ENCODE peak calls at places on chromosomes 13 and 19, in four cellular contexts. K is cardiac muscle cell; M is PC-3; A is CD8-positive, alpha-beta T cell. R is an unnamed sample.
A peak's percentile ranks its signal among the peaks of the same experiment; 100 is the strongest.

GRCh38 chr13:113777311-113778260 is 18.6 kb downstream of the TMEM255B start:
- DNase-seq in K (peak; percentile 81), M (no peak), A (no peak), R (peak; percentile 22)

GRCh38 chr13:66205807-66206206 is 1024.3 kb downstream of the PCDH9 start:
- DNase-seq in M (no peak), A (no peak), K (no peak), R (no peak)

GRCh38 chr13:66689037-66689619 is 541.0 kb downstream of the PCDH9 start:
- DNase-seq in M (no peak), K (peak; percentile 27), A (no peak), R (no peak)

GRCh38 chr19:41554902-41555301 is 21.1 kb upstream of the CEACAM21 start:
- DNase-seq in M (no peak), K (no peak), A (no peak), R (no peak)

GRCh38 chr13:91668844-91669495 is 270.5 kb downstream of the GPC5 start:
- DNase-seq in M (no peak), A (no peak), K (no peak), R (no peak)

GRCh38 chr13:113804017-113804702 is 45.1 kb downstream of the TMEM255B start:
- DNase-seq in K (no peak), A (no peak), M (peak; percentile 4), R (no peak)

GRCh38 chr13:53074119-53074518 is 45.5 kb downstream of the OLFM4 start:
- DNase-seq in K (no peak), M (no peak), A (no peak), R (no peak)

GRCh38 chr13:39552233-39552632 is 50.8 kb downstream of the LHFPL6 start:
- DNase-seq in K (no peak), A (no peak), M (no peak), R (no peak)

GRCh38 chr19:4618019-4618418 is 21.3 kb upstream of the TNFAIP8L1 start:
- DNase-seq in A (no peak), M (no peak), K (no peak), R (no peak)

GRCh38 chr19:40423938-40424337 is 1.9 kb downstream of the SERTAD1 start:
- DNase-seq in M (no peak), K (no peak), A (no peak), R (no peak)

GRCh38 chr13:35912841-35913240 is 218.3 kb downstream of the DCLK1 start:
- DNase-seq in K (no peak), A (no peak), M (no peak), R (no peak)

GRCh38 chr19:40229484-40229883 is 3.0 kb upstream of the CCNP start:
- DNase-seq in K (no peak), A (no peak), M (peak; percentile 41), R (no peak)

GRCh38 chr19:39941615-39942507 is 7.4 kb upstream of the FCGBP start:
- DNase-seq in K (no peak), M (peak; percentile 16), A (peak; percentile 66), R (no peak)

GRCh38 chr19:5536337-5536894 is 31.3 kb downstream of the TINCR start:
- DNase-seq in A (no peak), M (peak; percentile 48), K (peak; percentile 97), R (no peak)

GRCh38 chr19:5530701-5531100 is 37.1 kb downstream of the TINCR start:
- DNase-seq in M (no peak), A (no peak), K (no peak), R (no peak)

GRCh38 chr19:4186087-4186993 is 3.9 kb downstream of the ANKRD24 start:
- DNase-seq in K (peak; percentile 84), M (peak; percentile 78), A (peak; percentile 84), R (no peak)

GRCh38 chr19:55297267-55297666 is 13.5 kb downstream of the BRSK1 start:
- DNase-seq in K (no peak), M (no peak), A (no peak), R (no peak)

GRCh38 chr13:59458908-59459579 is 704.7 kb downstream of the DIAPH3 start:
- DNase-seq in M (peak; percentile 76), A (no peak), K (no peak), R (no peak)

GRCh38 chr13:90797335-90797734 is 550.2 kb upstream of the MIR17HG start:
- DNase-seq in A (no peak), K (no peak), M (peak; percentile 23), R (no peak)

GRCh38 chr13:37870489-37870845 is 895 bp upstream of the TRPC4 start:
- DNase-seq in K (no peak), M (no peak), A (no peak), R (no peak)

GRCh38 chr19:53160350-53160749 is 1.5 kb upstream of the ZNF347 start:
- DNase-seq in A (no peak), K (no peak), M (no peak), R (no peak)
- H3K9me3 ChIP-seq in A (peaks cover 16% of the 10 kb centered on the region), K (peaks cover under 1% of the 10 kb centered on the region), M (peaks cover 37% of the 10 kb centered on the region), R (peaks cover 4% of the 10 kb centered on the region)

GRCh38 chr13:99969934-99970760 is 1.4 kb downstream of the ZIC5 start:
- DNase-seq in K (peak; percentile 75), A (peak; percentile 59), M (no peak), R (no peak)

GRCh38 chr13:99967498-99967883 is 4.1 kb downstream of the ZIC5 start:
- DNase-seq in A (no peak), K (no peak), M (no peak), R (no peak)

GRCh38 chr13:99969368-99969933 is 2.1 kb downstream of the ZIC5 start:
- DNase-seq in K (peak; percentile 32), A (no peak), M (no peak), R (no peak)

GRCh38 chr13:99968521-99969367 is 2.8 kb downstream of the ZIC5 start:
- DNase-seq in A (peak; percentile 49), K (peak; percentile 62), M (no peak), R (no peak)

GRCh38 chr13:99967884-99968520 is 3.6 kb downstream of the ZIC5 start:
- DNase-seq in M (no peak), K (no peak), A (no peak), R (no peak)
- H3K4me3 ChIP-seq in M (peak overlapping the region; percentile 27), K (peak overlapping the region; percentile 41), A (no peak overlapping the region), R (peak overlapping the region; percentile 92)

GRCh38 chr19:57359300-57359699 is 4.1 kb upstream of the TRAPPC2B start:
- DNase-seq in M (no peak), A (no peak), K (no peak), R (no peak)

GRCh38 chr19:57351867-57352266 is 796 bp downstream of the ZNF304 start:
- DNase-seq in K (no peak), A (no peak), M (no peak), R (no peak)

GRCh38 chr19:57350877-57351805 is at the start of gene ZNF304:
- DNase-seq in K (peak; percentile 97), M (peak; percentile 99), A (peak; percentile 85), R (peak; percentile 95)

GRCh38 chr19:57357406-57357805 is 5.9 kb upstream of the TRAPPC2B start:
- DNase-seq in K (no peak), A (no peak), M (no peak), R (no peak)

DNA sequence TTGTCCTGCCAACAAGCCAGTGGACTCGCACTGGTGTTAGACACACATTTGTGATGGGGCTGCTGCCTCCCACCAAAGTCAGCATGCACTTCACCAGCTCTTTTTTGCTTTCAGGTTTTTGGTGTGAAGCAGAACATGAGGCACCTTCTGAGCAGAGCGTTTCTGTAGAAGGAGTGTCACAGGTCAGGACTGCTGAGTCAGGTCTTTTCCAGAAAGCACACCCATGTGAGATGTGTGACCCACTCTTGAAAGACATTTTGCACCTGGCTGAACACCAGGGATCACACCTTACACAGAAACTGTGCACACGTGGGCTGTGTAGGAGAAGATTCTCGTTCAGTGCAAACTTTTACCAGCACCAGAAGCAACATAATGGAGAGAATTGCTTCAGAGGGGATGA is 4.8 kb downstream of the ZNF304 start:
- DNase-seq in K (no peak), M (no peak), A (no peak), R (no peak)
- H3K9me3 ChIP-seq in K (no peaks in the 10 kb centered on the region), M (no peaks in the 10 kb centered on the region), A (peaks cover 48% of the 10 kb centered on the region), R (no peaks in the 10 kb centered on the region)

GRCh38 chr13:60583911-60584753 is 187.1 kb downstream of the TDRD3 start:
- DNase-seq in A (no peak), M (peak; percentile 26), K (no peak), R (peak; percentile 75)
- H3K4me3 ChIP-seq in A (no peak overlapping the region), M (no peak overlapping the region), K (no peak overlapping the region), R (no peak overlapping the region)

GRCh38 chr19:1355258-1355973 is 28.3 kb upstream of the NDUFS7 start:
- DNase-seq in M (peak; percentile 8), K (no peak), A (no peak), R (no peak)

GRCh38 chr19:1350861-1351260 is 32.8 kb upstream of the NDUFS7 start:
- DNase-seq in K (peak; percentile 71), A (no peak), M (no peak), R (no peak)

GRCh38 chr19:1351324-1351947 is 32.3 kb upstream of the NDUFS7 start:
- DNase-seq in A (no peak), K (peak; percentile 55), M (no peak), R (no peak)

GRCh38 chr19:1354496-1355257 is 29.0 kb upstream of the NDUFS7 start:
- DNase-seq in A (peak; percentile 88), M (peak; percentile 87), K (peak; percentile 95), R (peak; percentile 81)

GRCh38 chr19:1353144-1353543 is 30.6 kb upstream of the NDUFS7 start:
- DNase-seq in K (no peak), A (no peak), M (no peak), R (no peak)
- H3K9me3 ChIP-seq in K (no peaks in the 10 kb centered on the region), A (no peaks in the 10 kb centered on the region), M (no peaks in the 10 kb centered on the region), R (no peaks in the 10 kb centered on the region)

DNA sequence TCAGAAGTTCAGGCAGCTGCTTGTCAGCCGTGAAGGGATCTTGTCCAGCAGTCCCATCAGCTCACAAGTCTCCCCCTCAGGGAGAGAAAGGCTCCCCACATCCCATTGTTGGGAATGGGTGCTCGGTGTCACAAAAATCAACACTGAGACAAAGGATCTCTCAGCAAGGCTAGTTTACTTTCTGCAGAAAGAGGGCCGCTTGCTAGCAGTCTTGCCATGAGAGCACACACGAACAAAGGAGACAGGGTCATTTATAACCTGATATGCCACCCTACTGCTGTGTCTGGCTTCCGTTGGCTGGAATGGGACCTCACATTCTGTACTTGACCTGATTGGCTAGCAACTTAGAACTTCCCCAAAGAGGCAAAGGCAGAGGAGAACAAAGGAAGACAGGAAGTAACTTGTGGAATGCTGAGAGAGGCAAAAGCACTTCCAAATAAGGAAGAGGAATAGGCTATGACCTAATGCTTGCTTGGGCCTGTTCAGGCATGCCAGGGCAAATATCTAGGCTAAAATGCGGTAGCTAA is 8.7 kb upstream of the IGFL3 start:
- DNase-seq in K (peak; percentile 86), M (peak; percentile 58), A (no peak), R (peak; percentile 82)
- H3K4me3 ChIP-seq in K (peak overlapping the region; percentile 13), M (no peak overlapping the region), A (no peak overlapping the region), R (no peak overlapping the region)

GRCh38 chr19:57949296-57949695 is 1.8 kb upstream of the ZNF256 start:
- DNase-seq in K (no peak), M (no peak), A (no peak), R (no peak)
- H3K9me3 ChIP-seq in K (no peaks in the 10 kb centered on the region), M (peaks cover 46% of the 10 kb centered on the region), A (peaks cover under 1% of the 10 kb centered on the region), R (peaks cover 1% of the 10 kb centered on the region)

GRCh38 chr19:20367811-20368294 is 197.7 kb downstream of the ZNF737 start:
- DNase-seq in A (no peak), K (peak; percentile 52), M (no peak), R (peak; percentile 58)
- H3K4me3 ChIP-seq in A (no peak overlapping the region), K (no peak overlapping the region), M (no peak overlapping the region), R (no peak overlapping the region)

DNA sequence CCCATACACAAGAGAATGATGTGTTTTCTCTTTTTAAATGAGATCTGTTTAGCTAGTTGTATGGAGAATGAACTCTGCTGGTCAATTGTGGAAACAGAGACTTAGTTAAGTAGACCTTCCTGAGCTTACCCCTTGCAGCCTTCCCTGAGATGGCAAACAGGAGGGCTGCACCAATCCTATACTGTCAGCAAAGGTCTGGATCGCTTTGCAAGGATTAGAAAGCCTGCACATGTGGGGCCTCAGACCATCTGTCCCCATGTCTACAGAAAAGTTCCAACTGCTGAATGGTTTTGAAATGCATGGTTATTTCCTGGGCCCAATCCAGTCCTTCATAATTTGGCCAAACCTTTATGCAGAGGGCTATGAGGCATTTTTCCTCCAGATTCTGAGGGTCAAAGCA is 183.9 kb upstream of the SLC10A2 start:
- DNase-seq in K (no peak), M (no peak), A (no peak), R (no peak)
- H3K9me3 ChIP-seq in K (no peaks in the 10 kb centered on the region), M (no peaks in the 10 kb centered on the region), A (no peaks in the 10 kb centered on the region), R (no peaks in the 10 kb centered on the region)

R was measured in iPS DF 6.9.